ENCODE peak calls at places on chromosome 17, in eight cellular contexts. L is COR-L47, P is hepatic stellate cell, I is NCI-H82, K is A172, J is psoas muscle, N is endothelial cell, M is OCI-M1. D is an unnamed sample.

GRCh38 chr17:59337741-59338299 is 6.4 kb downstream of the YPEL2 start:
- DNase-seq in L (no peak), P (no peak), I (no peak), K (no peak), J (no peak), N (no peak), M (no peak), D (no peak)

GRCh38 chr17:41456206-41456605 is 11.0 kb downstream of the KRT32 start:
- DNase-seq in L (no peak), P (no peak), I (no peak), K (no peak), J (no peak), N (no peak), M (no peak), D (no peak)

GRCh38 chr17:4156750-4157381 is 13.9 kb downstream of the CYB5D2 start:
- DNase-seq in L (no peak), P (no peak), I (peak), K (no peak), J (no peak), N (peak), M (no peak), D (no peak)

GRCh38 chr17:54948380-54948779 is 20.1 kb downstream of the COX11 start:
- DNase-seq in L (no peak), P (peak), I (no peak), K (peak), J (no peak), N (no peak), M (peak), D (peak)

GRCh38 chr17:75832652-75833400 is 11.4 kb downstream of the UNC13D start:
- DNase-seq in L (no peak), P (no peak), I (peak), K (peak), J (no peak), N (peak), M (no peak), D (no peak)

GRCh38 chr17:61284174-61284573 is 115.5 kb upstream of the TBX2 start:
- DNase-seq in L (no peak), P (no peak), I (no peak), K (peak), J (no peak), N (no peak), M (no peak), D (no peak)

GRCh38 chr17:78343433-78344201 is 16.3 kb downstream of the SOCS3 start:
- DNase-seq in L (no peak), P (no peak), I (no peak), K (peak), J (no peak), N (no peak), M (no peak), D (no peak)

GRCh38 chr17:39867891-39868553 is at the start of gene ZPBP2:
- DNase-seq in L (no peak), P (no peak), I (no peak), K (no peak), J (no peak), N (no peak), M (no peak), D (no peak)

GRCh38 chr17:43024407-43025289 is at the start of gene RND2:
- DNase-seq in L (peak), P (peak), I (peak), K (peak), J (peak), N (peak), M (peak), D (peak)

GRCh38 chr17:79630120-79630519 is 19.3 kb upstream of the RBFOX3 start:
- DNase-seq in L (no peak), P (no peak), I (no peak), K (no peak), J (peak), N (no peak), M (no peak), D (no peak)

GRCh38 chr17:48546924-48547838 is 2.3 kb upstream of the HOXB2 start:
- DNase-seq in L (peak), P (no peak), I (no peak), K (no peak), J (no peak), N (no peak), M (peak), D (no peak)

GRCh38 chr17:58534331-58534730 is 19.9 kb upstream of the MTMR4 start:
- DNase-seq in L (no peak), P (no peak), I (no peak), K (no peak), J (no peak), N (no peak), M (no peak), D (no peak)

GRCh38 chr17:2867441-2868424 is 71.5 kb downstream of the RAP1GAP2 start:
- DNase-seq in L (no peak), P (no peak), I (no peak), K (peak), J (no peak), N (peak), M (no peak), D (no peak)